ENCODE peak calls at places on chromosomes 3 and 15, in ten cellular contexts. P is nephron progenitor cell, E is esophagus squamous epithelium, D is fibroblast of pulmonary artery, Z is choroid plexus epithelial cell, H is heart left ventricle, C is natural killer cell, A is thoracic aorta, K is left ventricle myocardium inferior, L is HFF-Myc. F is an unnamed sample.

GRCh38 chr3:127722928-127723603 is 50.3 kb downstream of the ABTB1 start:
- DNase-seq in C (no peak), P (no peak), Z (no peak), K (no peak), H (no peak), L (no peak), E (no peak), A (no peak), D (no peak), F (no peak)

GRCh38 chr3:39978293-39978692 is 168.9 kb downstream of the MYRIP start:
- DNase-seq in P (no peak), E (no peak), D (no peak), C (no peak), A (no peak), L (no peak), Z (no peak), K (no peak), H (no peak), F (no peak)

GRCh38 chr3:55292360-55292759 is 194.7 kb downstream of the WNT5A start:
- DNase-seq in P (peak; percentile 56), A (no peak), L (no peak), E (no peak), C (no peak), Z (no peak), K (no peak), H (peak; percentile 29), D (no peak), F (no peak)

GRCh38 chr15:92061511-92062200 is 208.1 kb downstream of the SLCO3A1 start:
- DNase-seq in P (no peak), L (no peak), H (no peak), K (no peak), C (no peak), A (no peak), E (no peak), D (no peak), Z (no peak), F (no peak)

GRCh38 chr3:194877311-194878119 is 191.8 kb downstream of the FAM43A start:
- DNase-seq in E (no peak), A (no peak), P (no peak), K (no peak), D (no peak), H (peak; percentile 49), C (no peak), L (no peak), Z (no peak), F (no peak)

GRCh38 chr3:196537319-196537984 is 22.3 kb upstream of the SMCO1 start:
- DNase-seq in P (peak; percentile 67), L (no peak), A (no peak), H (no peak), D (no peak), C (peak; percentile 47), E (no peak), K (no peak), Z (peak; percentile 23), F (peak; percentile 25)

GRCh38 chr3:125151916-125152315 is 60.6 kb downstream of the SLC12A8 start:
- DNase-seq in D (peak; percentile 52), E (no peak), C (no peak), A (no peak), L (no peak), K (no peak), H (no peak), P (no peak), Z (no peak), F (no peak)

GRCh38 chr3:118960876-118961275 is 73.8 kb downstream of the IGSF11 start:
- DNase-seq in E (no peak), H (no peak), Z (no peak), C (no peak), P (no peak), A (no peak), D (no peak), K (no peak), L (peak; percentile 2), F (no peak)

GRCh38 chr15:27681038-27681437 is 418.1 kb downstream of the OCA2 start:
- DNase-seq in P (no peak), L (no peak), H (no peak), A (no peak), C (no peak), K (no peak), Z (peak; percentile 15), D (no peak), E (no peak), F (no peak)

GRCh38 chr15:93331545-93332117 is 242.6 kb upstream of the RGMA start:
- DNase-seq in A (no peak), K (no peak), C (no peak), H (no peak), P (peak; percentile 51), L (no peak), Z (no peak), D (no peak), E (no peak), F (no peak)

GRCh38 chr15:93330862-93331544 is 242.0 kb upstream of the RGMA start:
- DNase-seq in A (no peak), L (no peak), C (no peak), Z (no peak), E (no peak), K (no peak), H (no peak), D (no peak), P (no peak), F (no peak)

DNA sequence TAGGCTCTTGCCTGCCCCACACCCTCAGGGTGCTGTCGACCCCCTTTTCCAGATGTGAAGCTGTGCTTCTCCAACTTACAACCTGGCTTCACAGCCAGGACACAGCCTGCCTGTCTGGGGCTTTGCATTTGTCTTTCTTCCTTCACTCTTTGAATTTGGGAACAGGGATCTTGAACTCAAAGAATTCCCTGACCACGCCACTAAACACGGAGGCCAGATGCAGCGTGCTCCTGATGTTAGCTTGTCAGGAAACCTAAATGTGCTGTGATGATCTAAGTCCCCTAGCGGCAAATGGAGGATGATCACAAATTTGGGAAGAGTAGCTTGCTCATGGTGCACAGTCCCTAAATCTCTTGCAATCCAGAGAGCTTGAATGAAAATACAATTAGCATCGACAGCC is 244.8 kb upstream of the RGMA start:
- DNase-seq in Z (no peak), E (no peak), H (no peak), A (no peak), P (peak; percentile 11), D (no peak), L (no peak), K (no peak), C (no peak), F (no peak)
- TF ChIP-seq CTCF in Z (no peak), E (no peak), H (peak; percentile 42), A (no peak), P (peak; percentile 30), D (no peak), L (no peak), K (peak; percentile 56), C (no peak), F (no peak)

DNA sequence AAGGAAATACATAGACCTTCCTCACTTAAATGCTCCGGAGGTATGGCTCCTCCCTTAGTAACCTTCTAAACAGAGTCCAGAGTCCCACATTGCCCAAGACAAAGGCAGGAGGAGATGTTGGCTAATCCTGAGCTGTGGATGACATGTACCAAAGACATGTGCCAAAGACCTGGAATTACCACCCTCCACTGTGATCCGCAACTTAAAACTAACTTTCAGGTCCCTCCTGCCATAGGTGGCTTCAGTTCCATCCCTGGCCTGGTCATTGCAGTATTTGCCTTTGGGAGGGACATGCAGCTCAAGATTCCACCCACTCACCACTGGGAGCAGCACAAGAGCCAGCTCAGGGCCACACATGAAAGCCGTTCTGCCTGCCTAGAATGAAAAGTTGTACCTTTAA is 28.0 kb downstream of the MYZAP start:
- DNase-seq in P (no peak), C (no peak), D (no peak), H (no peak), K (no peak), A (no peak), E (no peak), Z (peak; percentile 13), L (no peak), F (no peak)
- TF ChIP-seq CTCF in P (no peak), C (no peak), D (peak; percentile 2), H (peak; percentile 25), K (peak; percentile 31), A (no peak), E (no peak), Z (peak; percentile 30), L (no peak), F (no peak)

GRCh38 chr15:87518957-87519356 is 737.6 kb downstream of the NTRK3 start:
- DNase-seq in C (no peak), D (no peak), P (no peak), K (no peak), Z (no peak), L (no peak), A (no peak), H (no peak), E (no peak), F (no peak)
- TF ChIP-seq CTCF in C (no peak), D (no peak), P (no peak), K (no peak), Z (no peak), L (no peak), A (no peak), H (no peak), E (no peak), F (no peak)

GRCh38 chr3:120569224-120569915 is 26.8 kb upstream of the NDUFB4 start:
- DNase-seq in Z (no peak), L (no peak), E (no peak), D (peak; percentile 21), K (no peak), A (no peak), C (no peak), H (no peak), P (no peak), F (no peak)

GRCh38 chr3:120568198-120568523 is 28.0 kb upstream of the NDUFB4 start:
- DNase-seq in H (no peak), C (no peak), P (no peak), K (no peak), L (no peak), D (no peak), A (no peak), E (no peak), Z (no peak), F (no peak)

GRCh38 chr3:120568624-120569023 is 27.5 kb upstream of the NDUFB4 start:
- DNase-seq in L (no peak), E (no peak), Z (peak; percentile 43), H (no peak), K (no peak), P (no peak), D (peak; percentile 34), C (no peak), A (no peak), F (no peak)

GRCh38 chr3:120566243-120566980 is 29.7 kb upstream of the NDUFB4 start:
- DNase-seq in E (no peak), L (no peak), Z (no peak), K (no peak), C (no peak), D (no peak), A (no peak), P (no peak), H (no peak), F (no peak)

DNA sequence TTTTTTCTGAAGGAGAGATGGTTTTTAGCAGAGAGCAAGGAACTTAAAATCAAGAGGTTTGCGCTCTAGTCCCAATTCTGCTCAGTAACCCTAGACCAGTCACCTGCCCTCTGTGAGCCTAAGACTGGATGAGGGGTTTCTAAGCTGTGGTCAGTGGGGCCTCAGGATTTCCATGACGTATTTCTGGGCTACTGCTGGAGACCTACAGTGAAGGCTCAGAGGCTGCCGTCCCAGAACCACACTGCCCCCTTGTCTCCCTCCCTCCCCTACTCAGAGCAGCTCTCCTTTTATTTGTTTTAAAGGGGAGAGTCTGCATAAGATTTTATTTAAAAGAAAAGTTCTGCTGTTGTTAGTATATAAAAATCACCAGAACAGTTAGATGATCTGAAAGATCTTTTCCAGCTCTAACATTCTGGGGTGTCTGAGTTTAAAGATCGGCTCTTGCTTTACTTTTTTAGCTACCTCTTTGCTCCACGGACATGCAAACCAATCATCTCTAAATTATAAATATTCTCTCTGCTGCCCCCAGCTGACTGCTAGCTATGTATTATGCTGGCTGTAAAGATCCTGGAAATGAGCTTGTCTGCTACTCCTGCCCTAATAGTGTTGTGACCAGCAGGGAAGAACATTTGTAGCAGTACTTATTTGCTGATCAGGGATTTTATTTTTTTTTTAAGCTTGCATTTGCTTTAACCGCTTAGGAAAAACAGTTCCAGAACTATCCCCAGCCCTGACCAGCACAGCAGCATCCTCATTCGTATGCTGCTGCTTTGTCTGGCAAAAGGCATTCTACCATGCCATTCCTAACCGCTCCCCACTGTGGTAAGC is 28.6 kb upstream of the NDUFB4 start:
- DNase-seq in K (no peak), P (no peak), A (no peak), D (peak; percentile 66), L (peak; percentile 22), C (no peak), Z (peak; percentile 73), H (no peak), E (no peak), F (no peak)
- TF ChIP-seq CTCF in K (peak; percentile 57), P (peak; percentile 7), A (peak; percentile 42), D (peak; percentile 55), L (peak; percentile 36), C (no peak), Z (peak; percentile 61), H (peak; percentile 58), E (peak; percentile 41), F (no peak)

F was measured in activated B cell treated with CpG ODN at 0.5 μM for 24 hours.